ENCODE peak calls at places on chromosomes 1 and 21, in four cellular contexts. One of them, this sample, is unnamed. For H3K27me3, the result is how much of the 10 kb centered on the place peaks cover.

GRCh38 chr1:1779691-1780597 is 1.7 kb upstream of the NADK start:
- DNase-seq in HCT116: no peak
- DNase-seq in HepG2: no peak
- DNase-seq in K562: peak
- DNase-seq in this sample: no peak

GRCh38 chr1:22114083-22115012 is 28.5 kb downstream of the WNT4 start:
- DNase-seq in HCT116: no peak
- DNase-seq in K562: no peak
- DNase-seq in HepG2: no peak
- DNase-seq in this sample: no peak

GRCh38 chr1:39103321-39104157 is 77.4 kb downstream of the NDUFS5 start:
- DNase-seq in K562: no peak
- DNase-seq in HepG2: no peak
- DNase-seq in HCT116: no peak
- DNase-seq in this sample: no peak

GRCh38 chr1:17181785-17182464 is 23.0 kb upstream of the PADI1 start:
- DNase-seq in HepG2: no peak
- DNase-seq in K562: no peak
- DNase-seq in HCT116: no peak
- DNase-seq in this sample: no peak

GRCh38 chr21:37079211-37079824 is 6.3 kb downstream of the TTC3 start:
- DNase-seq in K562: no peak
- DNase-seq in HCT116: no peak
- DNase-seq in HepG2: peak
- DNase-seq in this sample: no peak

GRCh38 chr1:110150330-110151174 is at the start of gene SLC6A17:
- DNase-seq in HCT116: peak
- DNase-seq in K562: peak
- DNase-seq in HepG2: no peak
- DNase-seq in this sample: no peak

GRCh38 chr1:211133393-211133840 is 531 bp downstream of the KCNH1 start:
- DNase-seq in K562: no peak
- DNase-seq in HCT116: no peak
- DNase-seq in HepG2: no peak
- DNase-seq in this sample: no peak

GRCh38 chr1:236030572-236030971 is 34.3 kb downstream of the NID1 start:
- DNase-seq in HepG2: no peak
- DNase-seq in HCT116: no peak
- DNase-seq in K562: no peak
- DNase-seq in this sample: no peak

GRCh38 chr1:227449727-227450420 is 113.5 kb upstream of the ZNF678 start:
- DNase-seq in HepG2: no peak
- DNase-seq in HCT116: no peak
- DNase-seq in K562: no peak
- DNase-seq in this sample: no peak

GRCh38 chr1:14653461-14653960 is 55.0 kb downstream of the KAZN start:
- DNase-seq in K562: no peak
- DNase-seq in HCT116: no peak
- DNase-seq in HepG2: no peak
- DNase-seq in this sample: no peak

GRCh38 chr1:18972991-18973390 is 16.5 kb upstream of the IFFO2 start:
- DNase-seq in K562: no peak
- DNase-seq in HCT116: no peak
- DNase-seq in HepG2: no peak
- DNase-seq in this sample: no peak

GRCh38 chr1:41655632-41656031 is 171.1 kb upstream of the EDN2 start:
- DNase-seq in HCT116: no peak
- DNase-seq in K562: no peak
- DNase-seq in HepG2: no peak
- DNase-seq in this sample: no peak

GRCh38 chr1:206419783-206420182 is 50.5 kb upstream of the IKBKE start:
- DNase-seq in HepG2: no peak
- DNase-seq in K562: no peak
- DNase-seq in HCT116: no peak
- DNase-seq in this sample: no peak

GRCh38 chr1:32042330-32042729 is 28.7 kb downstream of the KHDRBS1 start:
- DNase-seq in HepG2: no peak
- DNase-seq in K562: no peak
- DNase-seq in HCT116: no peak
- DNase-seq in this sample: no peak

GRCh38 chr1:58035523-58035922 is 511.0 kb downstream of the OMA1 start:
- DNase-seq in HCT116: no peak
- DNase-seq in K562: peak
- DNase-seq in HepG2: peak
- DNase-seq in this sample: no peak
- TF ChIP-seq TCF7L2 in HCT116: no peak
- TF ChIP-seq TCF7L2 in K562: no peak
- TF ChIP-seq TCF7L2 in HepG2: no peak
- TF ChIP-seq TCF7L2 in this sample: no peak

GRCh38 chr1:26472330-26472900 is at the start of gene HMGN2:
- DNase-seq in HepG2: peak
- DNase-seq in K562: peak
- DNase-seq in HCT116: peak
- DNase-seq in this sample: peak
- TF ChIP-seq REST in HepG2: no peak
- TF ChIP-seq REST in K562: peak
- TF ChIP-seq REST in HCT116: no peak
- TF ChIP-seq REST in this sample: no peak

DNA sequence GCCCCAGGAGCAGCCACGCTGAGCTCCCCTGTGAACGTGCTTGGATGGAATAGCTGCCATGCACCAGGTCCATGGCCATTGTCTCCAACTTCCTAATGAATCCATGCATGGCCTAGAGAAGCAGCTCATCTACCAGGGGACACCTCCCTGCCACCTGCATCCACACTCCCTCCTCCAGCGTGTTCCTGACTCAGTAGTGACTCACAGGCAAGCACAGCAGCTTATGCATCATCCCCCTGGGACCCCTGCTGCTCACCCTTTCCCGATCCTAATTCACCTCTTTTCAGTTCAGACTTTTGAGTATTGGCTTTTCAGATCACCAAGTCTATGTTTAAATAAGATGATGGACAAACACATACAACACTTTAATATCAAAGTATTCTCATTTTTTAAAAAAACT is 39.9 kb upstream of the TADA1 start:
- DNase-seq in K562: no peak
- DNase-seq in HCT116: peak
- DNase-seq in HepG2: no peak
- DNase-seq in this sample: no peak
- H3K27me3 ChIP-seq in K562: under half
- H3K27me3 ChIP-seq in HCT116: under half
- H3K27me3 ChIP-seq in HepG2: under half
- H3K27me3 ChIP-seq in this sample: under half

DNA sequence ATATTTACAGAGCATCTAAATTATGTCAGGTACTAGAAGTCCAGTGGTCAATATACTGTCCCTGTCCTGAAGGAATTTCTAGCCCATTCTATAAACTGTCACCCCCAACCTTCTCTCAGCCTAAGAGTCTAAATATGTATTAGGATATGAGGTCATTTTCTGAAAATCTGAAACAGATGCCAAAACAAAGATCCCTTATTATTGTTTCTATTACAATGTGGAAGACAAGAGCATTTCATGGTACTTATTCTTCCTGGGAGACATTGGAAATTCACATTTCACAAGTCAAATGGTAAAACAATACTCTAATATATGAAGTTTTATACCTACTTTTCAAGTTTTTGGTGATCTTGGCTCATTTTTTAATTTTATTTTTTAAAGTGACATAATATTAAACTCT is 2.6 kb downstream of the CLCA1 start:
- DNase-seq in K562: no peak
- DNase-seq in HepG2: no peak
- DNase-seq in HCT116: no peak
- DNase-seq in this sample: no peak
- TF ChIP-seq TCF7L2 in K562: no peak
- TF ChIP-seq TCF7L2 in HepG2: no peak
- TF ChIP-seq TCF7L2 in HCT116: no peak
- TF ChIP-seq TCF7L2 in this sample: no peak

DNA sequence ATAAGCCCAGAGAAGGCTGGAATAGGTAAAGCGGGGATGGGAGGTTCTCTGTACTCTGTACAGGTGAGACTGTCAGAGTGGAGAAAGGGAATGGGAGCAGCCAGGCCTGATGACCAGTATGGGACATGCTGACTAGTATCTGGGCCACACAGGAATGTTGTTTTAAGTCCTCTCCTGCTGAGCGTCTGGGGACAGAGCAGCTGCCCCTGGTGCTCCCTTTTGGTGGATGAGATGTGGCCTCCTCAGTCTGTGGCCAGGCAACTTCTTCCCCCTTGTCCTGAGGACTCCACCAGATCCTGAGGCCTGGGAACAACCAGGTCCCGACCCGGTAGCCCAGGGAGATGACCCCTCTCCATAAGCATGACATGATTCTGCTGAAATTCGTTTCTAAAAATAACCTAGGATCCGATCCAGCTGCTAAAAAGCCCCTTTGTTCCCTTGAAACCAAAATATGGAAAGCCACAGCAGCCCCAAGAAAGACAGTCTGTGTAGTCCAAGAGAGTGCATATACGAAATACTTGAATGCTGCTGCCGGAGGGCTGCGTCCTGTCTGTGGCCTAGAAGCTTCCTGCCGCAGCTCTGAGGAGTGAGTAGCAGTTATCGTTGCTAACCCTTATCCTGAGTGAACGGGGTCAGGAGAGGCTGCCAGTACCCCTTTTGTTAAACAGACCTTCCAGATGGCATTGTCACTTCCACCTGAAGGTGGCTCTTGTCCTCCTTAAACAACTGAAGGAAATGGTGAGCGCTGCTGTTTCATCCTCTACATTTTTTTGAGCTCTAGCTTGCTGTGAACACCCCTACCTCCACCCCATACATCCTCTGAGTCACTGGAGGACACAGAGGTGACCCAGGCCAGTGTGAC is 47.1 kb downstream of the ATP2B4 start:
- DNase-seq in HCT116: peak
- DNase-seq in K562: peak
- DNase-seq in HepG2: peak
- DNase-seq in this sample: peak
- TF ChIP-seq REST in HCT116: no peak
- TF ChIP-seq REST in K562: peak
- TF ChIP-seq REST in HepG2: no peak
- TF ChIP-seq REST in this sample: no peak

This sample was measured in Panc1.